ENCODE peak calls at places on chromosomes 11 and 22, in seven cellular contexts. D is HCT116, R is posterior vena cava, Q is NCI-H460, H is HS-5, Z is neuronal stem cell, P is brain pericyte. I is an unnamed sample.

GRCh38 chr22:31327786-31328544 is 18.2 kb downstream of the PATZ1 start:
- DNase-seq in D (no peak), R (peak), Q (no peak), H (no peak), Z (no peak), P (peak), I (no peak)

GRCh38 chr11:76700177-76701100 is 29.9 kb upstream of the LRRC32 start:
- DNase-seq in D (peak), R (peak), Q (no peak), H (peak), Z (no peak), P (no peak), I (no peak)

GRCh38 chr11:59770869-59771268 is 15.7 kb downstream of the STX3 start:
- DNase-seq in D (no peak), R (no peak), Q (no peak), H (no peak), Z (no peak), P (no peak), I (no peak)

GRCh38 chr11:12275818-12276217 is 101.6 kb upstream of the PARVA start:
- DNase-seq in D (no peak), R (peak), Q (no peak), H (no peak), Z (no peak), P (no peak), I (no peak)

GRCh38 chr22:45720875-45721378 is 49.3 kb downstream of the ATXN10 start:
- DNase-seq in D (no peak), R (no peak), Q (no peak), H (no peak), Z (no peak), P (no peak), I (no peak)

GRCh38 chr11:26268980-26269660 is 62.8 kb upstream of the ANO3 start:
- DNase-seq in D (no peak), R (no peak), Q (no peak), H (no peak), Z (no peak), P (no peak), I (no peak)

GRCh38 chr11:121478895-121479281 is 26.1 kb upstream of the SORL1-AS1 start:
- DNase-seq in D (no peak), R (no peak), Q (no peak), H (no peak), Z (no peak), P (peak), I (no peak)

GRCh38 chr11:13149991-13150390 is 127.6 kb upstream of the BMAL1 start:
- DNase-seq in D (no peak), R (no peak), Q (no peak), H (no peak), Z (no peak), P (no peak), I (no peak)

GRCh38 chr11:95977534-95978174 is 53.7 kb upstream of the MTMR2 start:
- DNase-seq in D (no peak), R (no peak), Q (peak), H (peak), Z (no peak), P (no peak), I (no peak)

GRCh38 chr11:43738600-43739409 is 58.3 kb downstream of the HSD17B12 start:
- DNase-seq in D (peak), R (no peak), Q (no peak), H (peak), Z (no peak), P (peak), I (no peak)

GRCh38 chr11:35165416-35166368 is 26.7 kb downstream of the CD44 start:
- DNase-seq in D (no peak), R (no peak), Q (no peak), H (peak), Z (no peak), P (no peak), I (no peak)

GRCh38 chr11:107182983-107183382 is 164.7 kb upstream of the GUCY1A2 start:
- DNase-seq in D (no peak), R (no peak), Q (no peak), H (no peak), Z (no peak), P (no peak), I (no peak)

GRCh38 chr22:40965936-40966557 is 14.9 kb downstream of the RBX1 start:
- DNase-seq in D (no peak), R (peak), Q (no peak), H (no peak), Z (no peak), P (no peak), I (no peak)

GRCh38 chr11:46281374-46281831 is 3.9 kb downstream of the CREB3L1 start:
- DNase-seq in D (no peak), R (no peak), Q (no peak), H (no peak), Z (no peak), P (no peak), I (no peak)

GRCh38 chr22:19825904-19826618 is 28.6 kb downstream of the GNB1L start:
- DNase-seq in D (no peak), R (no peak), Q (no peak), H (no peak), Z (no peak), P (no peak), I (no peak)

GRCh38 chr11:64400096-64400495 is 41.1 kb downstream of the RPS6KA4 start:
- DNase-seq in D (no peak), R (no peak), Q (no peak), H (peak), Z (no peak), P (no peak), I (no peak)

GRCh38 chr11:71336996-71337772 is 84.8 kb upstream of the SHANK2 start:
- DNase-seq in D (no peak), R (peak), Q (no peak), H (no peak), Z (no peak), P (no peak), I (no peak)

GRCh38 chr11:266676-267439 is 11.3 kb upstream of the NLRP6 start:
- DNase-seq in D (no peak), R (no peak), Q (no peak), H (no peak), Z (no peak), P (no peak), I (no peak)

I was measured in neural crest cell.